ENCODE peak calls at places on chromosome 1, in six cellular contexts. One of them, this sample, is unnamed.

GRCh38 chr1:5404412-5405203 is 587.6 kb downstream of the NPHP4 start:
- ATAC-seq in upper lobe of left lung: no peak
- ATAC-seq in foreskin keratinocyte: no peak
- ATAC-seq in HCT116: peak; percentile 17
- ATAC-seq in left lung: no peak
- ATAC-seq in GM23338: no peak
- ATAC-seq in this sample: no peak

GRCh38 chr1:76583875-76584477 is 283.3 kb upstream of the ST6GALNAC5 start:
- ATAC-seq in left lung: no peak
- ATAC-seq in upper lobe of left lung: no peak
- ATAC-seq in GM23338: no peak
- ATAC-seq in HCT116: no peak
- ATAC-seq in foreskin keratinocyte: no peak
- ATAC-seq in this sample: no peak

GRCh38 chr1:57041901-57042300 is 76.1 kb upstream of the C8B start:
- ATAC-seq in upper lobe of left lung: no peak
- ATAC-seq in foreskin keratinocyte: no peak
- ATAC-seq in GM23338: no peak
- ATAC-seq in left lung: no peak
- ATAC-seq in HCT116: no peak
- ATAC-seq in this sample: no peak

GRCh38 chr1:30764939-30765582 is 7.5 kb upstream of the LAPTM5 start:
- ATAC-seq in left lung: no peak
- ATAC-seq in HCT116: no peak
- ATAC-seq in foreskin keratinocyte: no peak
- ATAC-seq in upper lobe of left lung: no peak
- ATAC-seq in GM23338: no peak
- ATAC-seq in this sample: no peak

GRCh38 chr1:7671146-7671465 is 100.0 kb upstream of the VAMP3 start:
- ATAC-seq in foreskin keratinocyte: no peak
- ATAC-seq in HCT116: no peak
- ATAC-seq in left lung: no peak
- ATAC-seq in GM23338: no peak
- ATAC-seq in upper lobe of left lung: no peak
- ATAC-seq in this sample: no peak

GRCh38 chr1:154999651-155000474 is 2.7 kb upstream of the ZBTB7B start:
- ATAC-seq in HCT116: no peak
- ATAC-seq in foreskin keratinocyte: no peak
- ATAC-seq in left lung: no peak
- ATAC-seq in upper lobe of left lung: no peak
- ATAC-seq in GM23338: peak; percentile 10
- ATAC-seq in this sample: no peak

GRCh38 chr1:169877800-169878491 is 15.8 kb downstream of the SCYL3 start:
- ATAC-seq in GM23338: no peak
- ATAC-seq in foreskin keratinocyte: no peak
- ATAC-seq in left lung: no peak
- ATAC-seq in upper lobe of left lung: no peak
- ATAC-seq in HCT116: no peak
- ATAC-seq in this sample: no peak

GRCh38 chr1:192311281-192311680 is 5.5 kb upstream of the RGS21 start:
- ATAC-seq in left lung: no peak
- ATAC-seq in HCT116: peak; percentile 36
- ATAC-seq in foreskin keratinocyte: no peak
- ATAC-seq in upper lobe of left lung: no peak
- ATAC-seq in GM23338: no peak
- ATAC-seq in this sample: no peak

GRCh38 chr1:61741682-61742619 is at the start of gene PATJ:
- ATAC-seq in GM23338: peak; percentile 95
- ATAC-seq in HCT116: peak; percentile 89
- ATAC-seq in upper lobe of left lung: peak; percentile 83
- ATAC-seq in left lung: peak; percentile 96
- ATAC-seq in foreskin keratinocyte: peak; percentile 93
- ATAC-seq in this sample: peak; percentile 80

GRCh38 chr1:64976361-64976760 is 10.0 kb upstream of the JAK1 start:
- ATAC-seq in foreskin keratinocyte: no peak
- ATAC-seq in HCT116: no peak
- ATAC-seq in upper lobe of left lung: no peak
- ATAC-seq in left lung: no peak
- ATAC-seq in GM23338: no peak
- ATAC-seq in this sample: no peak

GRCh38 chr1:24382165-24382577 is 31.4 kb downstream of the STPG1 start:
- ATAC-seq in foreskin keratinocyte: peak; percentile 65
- ATAC-seq in HCT116: no peak
- ATAC-seq in left lung: no peak
- ATAC-seq in GM23338: no peak
- ATAC-seq in upper lobe of left lung: no peak
- ATAC-seq in this sample: no peak

GRCh38 chr1:87902830-87903614 is 574.3 kb downstream of the LMO4 start:
- ATAC-seq in HCT116: no peak
- ATAC-seq in left lung: peak; percentile 89
- ATAC-seq in foreskin keratinocyte: no peak
- ATAC-seq in GM23338: no peak
- ATAC-seq in upper lobe of left lung: peak; percentile 67
- ATAC-seq in this sample: peak; percentile 46

GRCh38 chr1:5910666-5911065 is 81.6 kb downstream of the NPHP4 start:
- ATAC-seq in GM23338: no peak
- ATAC-seq in left lung: no peak
- ATAC-seq in foreskin keratinocyte: no peak
- ATAC-seq in upper lobe of left lung: no peak
- ATAC-seq in HCT116: no peak
- ATAC-seq in this sample: no peak

GRCh38 chr1:93692001-93692400 is 10.4 kb upstream of the BCAR3 start:
- ATAC-seq in foreskin keratinocyte: no peak
- ATAC-seq in HCT116: no peak
- ATAC-seq in GM23338: no peak
- ATAC-seq in upper lobe of left lung: no peak
- ATAC-seq in left lung: no peak
- ATAC-seq in this sample: no peak

GRCh38 chr1:174789399-174789798 is 210.3 kb upstream of the CACYBP start:
- ATAC-seq in GM23338: no peak
- ATAC-seq in upper lobe of left lung: no peak
- ATAC-seq in left lung: peak; percentile 21
- ATAC-seq in foreskin keratinocyte: peak; percentile 81
- ATAC-seq in HCT116: no peak
- ATAC-seq in this sample: no peak

GRCh38 chr1:161139765-161140164 is 7.3 kb upstream of the DEDD start:
- ATAC-seq in foreskin keratinocyte: no peak
- ATAC-seq in GM23338: peak; percentile 64
- ATAC-seq in upper lobe of left lung: peak; percentile 64
- ATAC-seq in HCT116: peak; percentile 76
- ATAC-seq in left lung: peak; percentile 71
- ATAC-seq in this sample: no peak

GRCh38 chr1:53298163-53298685 is 29.6 kb downstream of the LRP8 start:
- ATAC-seq in GM23338: no peak
- ATAC-seq in upper lobe of left lung: no peak
- ATAC-seq in left lung: no peak
- ATAC-seq in foreskin keratinocyte: no peak
- ATAC-seq in HCT116: no peak
- ATAC-seq in this sample: no peak

GRCh38 chr1:42777860-42778259 is 6.9 kb upstream of the TMEM269 start:
- ATAC-seq in GM23338: peak; percentile 93
- ATAC-seq in HCT116: peak; percentile 87
- ATAC-seq in foreskin keratinocyte: peak; percentile 38
- ATAC-seq in left lung: peak; percentile 78
- ATAC-seq in upper lobe of left lung: peak; percentile 77
- ATAC-seq in this sample: peak; percentile 73

GRCh38 chr1:147545133-147545532 is 3.8 kb downstream of the BCL9 start:
- ATAC-seq in left lung: peak; percentile 63
- ATAC-seq in upper lobe of left lung: peak; percentile 28
- ATAC-seq in foreskin keratinocyte: peak; percentile 88
- ATAC-seq in HCT116: peak; percentile 76
- ATAC-seq in GM23338: peak; percentile 14
- ATAC-seq in this sample: no peak

GRCh38 chr1:27343639-27344025 is 1.8 kb downstream of the SYTL1 start:
- ATAC-seq in left lung: no peak
- ATAC-seq in upper lobe of left lung: no peak
- ATAC-seq in GM23338: no peak
- ATAC-seq in HCT116: no peak
- ATAC-seq in foreskin keratinocyte: no peak
- ATAC-seq in this sample: no peak

GRCh38 chr1:237736372-237737029 is 154.2 kb downstream of the ZP4 start:
- ATAC-seq in left lung: no peak
- ATAC-seq in upper lobe of left lung: no peak
- ATAC-seq in HCT116: no peak
- ATAC-seq in foreskin keratinocyte: no peak
- ATAC-seq in GM23338: peak; percentile 79
- ATAC-seq in this sample: no peak

GRCh38 chr1:30914931-30915330 is 6.4 kb upstream of the SDC3 start:
- ATAC-seq in foreskin keratinocyte: no peak
- ATAC-seq in GM23338: no peak
- ATAC-seq in upper lobe of left lung: no peak
- ATAC-seq in HCT116: no peak
- ATAC-seq in left lung: no peak
- ATAC-seq in this sample: no peak

GRCh38 chr1:23492132-23492720 is 8.2 kb upstream of the ASAP3 start:
- ATAC-seq in GM23338: no peak
- ATAC-seq in upper lobe of left lung: no peak
- ATAC-seq in left lung: no peak
- ATAC-seq in HCT116: no peak
- ATAC-seq in foreskin keratinocyte: no peak
- ATAC-seq in this sample: no peak

GRCh38 chr1:55375617-55376258 is 160.6 kb upstream of the USP24 start:
- ATAC-seq in upper lobe of left lung: peak; percentile 65
- ATAC-seq in foreskin keratinocyte: peak; percentile 63
- ATAC-seq in HCT116: peak; percentile 78
- ATAC-seq in GM23338: peak; percentile 71
- ATAC-seq in left lung: peak; percentile 81
- ATAC-seq in this sample: no peak

GRCh38 chr1:169113613-169114119 is 7.2 kb downstream of the ATP1B1 start:
- ATAC-seq in GM23338: peak; percentile 87
- ATAC-seq in upper lobe of left lung: no peak
- ATAC-seq in HCT116: peak; percentile 81
- ATAC-seq in foreskin keratinocyte: peak; percentile 78
- ATAC-seq in left lung: no peak
- ATAC-seq in this sample: peak; percentile 73

GRCh38 chr1:12064073-12064969 is 1.2 kb downstream of the TNFRSF8 start:
- ATAC-seq in left lung: no peak
- ATAC-seq in GM23338: no peak
- ATAC-seq in HCT116: no peak
- ATAC-seq in upper lobe of left lung: no peak
- ATAC-seq in foreskin keratinocyte: no peak
- ATAC-seq in this sample: no peak

GRCh38 chr1:89332461-89332860 is 31.4 kb upstream of the GBP6 start:
- ATAC-seq in foreskin keratinocyte: no peak
- ATAC-seq in upper lobe of left lung: no peak
- ATAC-seq in GM23338: no peak
- ATAC-seq in left lung: no peak
- ATAC-seq in HCT116: no peak
- ATAC-seq in this sample: no peak

GRCh38 chr1:168603501-168604107 is 27.2 kb downstream of the XCL1 start:
- ATAC-seq in foreskin keratinocyte: peak; percentile 90
- ATAC-seq in left lung: peak; percentile 98
- ATAC-seq in upper lobe of left lung: peak; percentile 95
- ATAC-seq in HCT116: peak; percentile 98
- ATAC-seq in GM23338: peak; percentile 98
- ATAC-seq in this sample: peak; percentile 81

GRCh38 chr1:13667696-13668095 is 32.3 kb upstream of the PRDM2 start:
- ATAC-seq in GM23338: no peak
- ATAC-seq in foreskin keratinocyte: no peak
- ATAC-seq in HCT116: no peak
- ATAC-seq in upper lobe of left lung: no peak
- ATAC-seq in left lung: no peak
- ATAC-seq in this sample: no peak

GRCh38 chr1:185645201-185645640 is 89.0 kb upstream of the HMCN1 start:
- ATAC-seq in left lung: no peak
- ATAC-seq in GM23338: peak; percentile 67
- ATAC-seq in foreskin keratinocyte: no peak
- ATAC-seq in HCT116: no peak
- ATAC-seq in upper lobe of left lung: no peak
- ATAC-seq in this sample: no peak

GRCh38 chr1:193262661-193263060 is 76.2 kb upstream of the B3GALT2 start:
- ATAC-seq in foreskin keratinocyte: no peak
- ATAC-seq in GM23338: peak; percentile 55
- ATAC-seq in HCT116: no peak
- ATAC-seq in upper lobe of left lung: no peak
- ATAC-seq in left lung: no peak
- ATAC-seq in this sample: no peak

GRCh38 chr1:211469938-211470529 is 21.9 kb downstream of the RD3 start:
- ATAC-seq in upper lobe of left lung: peak; percentile 91
- ATAC-seq in foreskin keratinocyte: peak; percentile 94
- ATAC-seq in left lung: peak; percentile 98
- ATAC-seq in GM23338: peak; percentile 100
- ATAC-seq in HCT116: peak; percentile 100
- ATAC-seq in this sample: peak; percentile 84

GRCh38 chr1:220928320-220928719 is 49.1 kb downstream of the HLX start:
- ATAC-seq in upper lobe of left lung: peak; percentile 36
- ATAC-seq in left lung: no peak
- ATAC-seq in GM23338: no peak
- ATAC-seq in HCT116: no peak
- ATAC-seq in foreskin keratinocyte: no peak
- ATAC-seq in this sample: no peak

DNA sequence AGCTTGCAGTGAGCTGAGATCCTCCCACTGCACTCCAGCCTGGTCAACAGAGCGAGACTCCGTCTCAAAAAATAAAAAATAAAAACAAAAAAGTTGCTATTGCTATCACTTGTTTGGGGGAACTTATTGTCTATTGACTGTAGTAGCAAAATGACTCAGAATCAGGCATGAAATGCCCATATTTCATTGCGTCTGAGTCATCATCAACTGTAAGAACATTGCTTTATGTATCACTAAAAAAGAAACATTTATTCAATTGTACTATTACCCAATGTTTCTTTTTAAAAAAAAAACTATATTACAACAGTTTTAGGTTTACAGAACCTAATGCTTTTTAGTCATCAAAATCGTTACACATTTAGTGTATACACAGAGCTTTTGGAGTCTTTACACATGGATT is 91.0 kb upstream of the FMN2 start:
- ATAC-seq in GM23338: no peak
- ATAC-seq in HCT116: no peak
- ATAC-seq in left lung: no peak
- ATAC-seq in upper lobe of left lung: no peak
- ATAC-seq in foreskin keratinocyte: peak; percentile 42
- ATAC-seq in this sample: no peak
- H3K4me1 ChIP-seq in GM23338: no peaks in the 10 kb centered on the region
- H3K4me1 ChIP-seq in HCT116: no peaks in the 10 kb centered on the region
- H3K4me1 ChIP-seq in left lung: peaks cover 10% of the 10 kb centered on the region
- H3K4me1 ChIP-seq in upper lobe of left lung: peaks cover 12% of the 10 kb centered on the region
- H3K4me1 ChIP-seq in foreskin keratinocyte: no peaks in the 10 kb centered on the region
- H3K4me1 ChIP-seq in this sample: peaks cover 12% of the 10 kb centered on the region

GRCh38 chr1:239815074-239815473 is 276.6 kb upstream of the FMN2 start:
- ATAC-seq in HCT116: no peak
- ATAC-seq in upper lobe of left lung: no peak
- ATAC-seq in foreskin keratinocyte: no peak
- ATAC-seq in GM23338: no peak
- ATAC-seq in left lung: no peak
- ATAC-seq in this sample: no peak
- H3K4me1 ChIP-seq in HCT116: no peaks in the 10 kb centered on the region
- H3K4me1 ChIP-seq in upper lobe of left lung: peaks cover 13% of the 10 kb centered on the region
- H3K4me1 ChIP-seq in foreskin keratinocyte: no peaks in the 10 kb centered on the region
- H3K4me1 ChIP-seq in GM23338: peaks cover 46% of the 10 kb centered on the region
- H3K4me1 ChIP-seq in left lung: peaks cover 29% of the 10 kb centered on the region
- H3K4me1 ChIP-seq in this sample: peaks cover 22% of the 10 kb centered on the region

GRCh38 chr1:85318217-85318616 is 41.8 kb upstream of the BCL10 start:
- ATAC-seq in foreskin keratinocyte: peak; percentile 14
- ATAC-seq in upper lobe of left lung: no peak
- ATAC-seq in left lung: no peak
- ATAC-seq in HCT116: no peak
- ATAC-seq in GM23338: no peak
- ATAC-seq in this sample: no peak
- H3K4me1 ChIP-seq in foreskin keratinocyte: peaks cover 81% of the 10 kb centered on the region
- H3K4me1 ChIP-seq in upper lobe of left lung: peaks cover 10% of the 10 kb centered on the region
- H3K4me1 ChIP-seq in left lung: peaks cover 14% of the 10 kb centered on the region
- H3K4me1 ChIP-seq in HCT116: peaks cover 21% of the 10 kb centered on the region
- H3K4me1 ChIP-seq in GM23338: peaks cover 9% of the 10 kb centered on the region
- H3K4me1 ChIP-seq in this sample: no peaks in the 10 kb centered on the region

GRCh38 chr1:201597551-201598230 is 58.8 kb downstream of the NAV1 start:
- ATAC-seq in foreskin keratinocyte: no peak
- ATAC-seq in left lung: peak; percentile 96
- ATAC-seq in HCT116: peak; percentile 69
- ATAC-seq in GM23338: no peak
- ATAC-seq in upper lobe of left lung: peak; percentile 50
- ATAC-seq in this sample: peak; percentile 32
- H3K4me1 ChIP-seq in foreskin keratinocyte: no peaks in the 10 kb centered on the region
- H3K4me1 ChIP-seq in left lung: peaks cover 42% of the 10 kb centered on the region
- H3K4me1 ChIP-seq in HCT116: no peaks in the 10 kb centered on the region
- H3K4me1 ChIP-seq in GM23338: peaks cover 19% of the 10 kb centered on the region
- H3K4me1 ChIP-seq in upper lobe of left lung: peaks cover 45% of the 10 kb centered on the region
- H3K4me1 ChIP-seq in this sample: no peaks in the 10 kb centered on the region